ENCODE peak calls at places on chromosomes 1 and 21, in ten cellular contexts. T, Y, Z, X, S, V, F, L, E and R are unnamed samples.

GRCh38 chr1:183287191-183287675 is 101.2 kb downstream of the LAMC2 start:
- DNase-seq in E (no peak), Z (no peak), F (no peak), X (no peak), V (no peak), L (no peak), S (no peak), Y (no peak), T (no peak), R (no peak)

GRCh38 chr1:25645641-25646400 is 29.2 kb downstream of the MAN1C1 start:
- DNase-seq in T (no peak), V (peak; percentile 39), F (no peak), E (peak; percentile 34), Z (no peak), S (no peak), X (no peak), Y (no peak), L (no peak), R (no peak)

GRCh38 chr21:43306911-43307676 is 119.8 kb downstream of the SIK1 start:
- DNase-seq in F (peak; percentile 56), E (no peak), L (peak; percentile 46), T (peak; percentile 76), V (no peak), Z (no peak), S (no peak), X (peak; percentile 61), Y (peak; percentile 76), R (peak; percentile 49)

GRCh38 chr1:240803151-240803550 is 191.2 kb upstream of the GREM2 start:
- DNase-seq in F (peak; percentile 44), Z (no peak), V (no peak), L (no peak), S (no peak), E (no peak), X (no peak), T (no peak), Y (no peak), R (no peak)

GRCh38 chr1:220885971-220886370 is 6.7 kb downstream of the HLX start:
- DNase-seq in V (peak; percentile 81), F (no peak), Z (no peak), S (no peak), E (no peak), X (no peak), Y (no peak), L (no peak), T (no peak), R (no peak)

GRCh38 chr1:244780311-244780710 is 55.1 kb upstream of the COX20 start:
- DNase-seq in L (no peak), V (no peak), Y (no peak), E (no peak), Z (no peak), S (no peak), T (no peak), X (no peak), F (no peak), R (no peak)

GRCh38 chr1:84174051-84174556 is 30.0 kb downstream of the PRKACB start:
- DNase-seq in V (no peak), Y (no peak), X (no peak), S (no peak), E (no peak), F (peak; percentile 83), Z (no peak), L (no peak), T (no peak), R (no peak)

GRCh38 chr1:202592141-202592540 is 118.1 kb downstream of the SYT2 start:
- DNase-seq in T (no peak), F (no peak), L (no peak), V (no peak), Y (no peak), E (no peak), X (no peak), S (no peak), Z (no peak), R (no peak)

GRCh38 chr1:218281285-218281684 is 3.8 kb upstream of the RRP15 start:
- DNase-seq in T (no peak), E (no peak), L (no peak), F (peak; percentile 20), Y (no peak), V (no peak), Z (no peak), S (no peak), X (no peak), R (no peak)
- H3K4me1 ChIP-seq in T (peaks cover 11% of the 10 kb centered on the region), E (no peaks in the 10 kb centered on the region), L (peaks cover 2% of the 10 kb centered on the region), F (peaks cover 5% of the 10 kb centered on the region), Y (peaks cover 6% of the 10 kb centered on the region), V (peaks cover 6% of the 10 kb centered on the region), Z (peaks cover 11% of the 10 kb centered on the region), S (peaks cover 7% of the 10 kb centered on the region), X (peaks cover 9% of the 10 kb centered on the region), R (peaks cover 3% of the 10 kb centered on the region)

DNA sequence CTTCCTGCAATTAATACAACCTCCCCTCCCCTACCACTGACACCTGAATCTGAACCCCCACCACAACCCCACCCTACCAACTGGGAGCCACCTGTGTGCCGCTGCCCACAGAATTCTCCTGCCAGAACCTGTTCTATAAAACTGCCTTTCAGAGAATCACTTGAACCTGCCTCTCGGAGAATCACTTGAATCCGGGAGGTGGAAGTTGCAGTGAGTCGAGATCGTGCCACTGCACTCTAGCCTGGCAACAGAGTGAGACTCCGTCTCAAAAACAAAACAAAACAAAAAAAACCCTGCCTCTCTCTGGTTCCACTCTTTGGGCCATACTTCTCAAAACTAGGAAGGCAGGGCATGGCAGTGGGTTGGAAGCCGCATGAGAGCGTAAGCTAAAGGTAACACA is 5.7 kb downstream of the URB1 start:
- DNase-seq in T (no peak), F (no peak), Y (no peak), V (no peak), S (no peak), L (no peak), E (no peak), Z (no peak), X (no peak), R (no peak)
- H3K27ac ChIP-seq in T (no peak overlapping the region), F (peak overlapping the region; percentile 29), Y (no peak overlapping the region), V (no peak overlapping the region), S (no peak overlapping the region), L (no peak overlapping the region), E (no peak overlapping the region), Z (no peak overlapping the region), X (no peak overlapping the region), R (no peak overlapping the region)

GRCh38 chr1:1797731-1798341 is 19.6 kb upstream of the NADK start:
- DNase-seq in L (no peak), E (no peak), T (no peak), Y (peak; percentile 43), S (no peak), X (no peak), F (no peak), Z (no peak), V (no peak), R (no peak)

GRCh38 chr1:1796466-1796865 is 18.2 kb upstream of the NADK start:
- DNase-seq in Z (no peak), T (no peak), F (no peak), V (no peak), E (no peak), S (no peak), X (no peak), Y (no peak), L (no peak), R (no peak)

GRCh38 chr1:1788646-1789431 is 10.6 kb upstream of the NADK start:
- DNase-seq in E (peak; percentile 64), V (no peak), L (peak; percentile 48), Y (peak; percentile 62), Z (no peak), F (peak; percentile 53), X (no peak), T (peak; percentile 48), S (no peak), R (no peak)

GRCh38 chr1:1794999-1795398 is 16.7 kb upstream of the NADK start:
- DNase-seq in Z (no peak), S (no peak), E (no peak), V (no peak), X (no peak), Y (no peak), F (no peak), L (no peak), T (no peak), R (no peak)

DNA sequence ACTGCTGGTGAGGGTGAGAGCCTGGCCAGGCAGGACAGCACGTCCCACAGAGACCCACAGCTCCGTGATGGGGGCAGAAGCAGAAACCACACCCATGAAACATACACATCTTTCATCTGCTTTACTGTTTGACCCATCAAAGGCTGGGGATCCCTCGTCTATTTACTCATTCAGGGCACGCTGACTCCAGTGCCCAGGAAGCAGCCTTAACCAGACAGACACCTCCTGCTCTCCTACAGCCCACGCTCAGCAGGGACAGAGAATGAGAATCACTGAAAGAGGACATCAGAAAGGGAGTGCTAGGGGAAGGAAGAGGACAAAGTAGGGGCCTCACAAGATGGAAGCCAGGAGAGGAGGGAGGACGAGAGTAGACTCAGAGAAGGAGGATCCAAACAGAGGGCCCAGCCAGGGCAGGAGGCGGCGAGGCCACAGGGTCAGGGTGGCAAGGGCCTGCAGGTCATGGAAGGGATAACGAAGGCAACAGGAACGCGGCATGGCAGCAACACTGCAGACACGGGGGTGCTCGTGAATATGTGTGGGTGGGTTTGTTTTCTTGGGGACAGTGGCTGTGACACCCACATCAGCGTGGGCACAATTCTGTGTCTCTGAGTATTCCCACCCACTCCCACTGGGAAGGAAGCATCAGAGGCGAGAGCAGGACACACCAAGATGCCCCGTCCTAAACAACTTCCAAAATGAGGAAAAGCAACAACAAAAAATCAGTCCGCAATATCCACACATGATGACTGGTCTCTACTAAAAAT is 15.4 kb upstream of the NADK start:
- DNase-seq in F (no peak), Y (no peak), L (no peak), E (no peak), V (no peak), X (no peak), Z (no peak), T (no peak), S (no peak), R (no peak)
- TF ChIP-seq EP300 in F (no peak), Y (no peak), L (no peak), E (no peak), V (no peak), X (no peak), Z (no peak), T (no peak), S (no peak), R (no peak)

GRCh38 chr21:42044871-42045495 is 26.1 kb upstream of the UMODL1 start:
- DNase-seq in E (no peak), T (no peak), F (no peak), X (peak; percentile 59), V (no peak), L (no peak), Y (no peak), S (no peak), Z (no peak), R (no peak)

GRCh38 chr21:42042651-42043050 is 28.5 kb upstream of the UMODL1 start:
- DNase-seq in Z (no peak), T (no peak), L (no peak), E (no peak), V (no peak), S (no peak), Y (no peak), F (no peak), X (no peak), R (no peak)

GRCh38 chr21:42041711-42042110 is 29.4 kb upstream of the UMODL1 start:
- DNase-seq in X (no peak), Z (no peak), F (no peak), T (no peak), S (no peak), L (no peak), Y (no peak), E (no peak), V (no peak), R (no peak)

GRCh38 chr21:42043201-42043895 is 27.8 kb upstream of the UMODL1 start:
- DNase-seq in F (no peak), Y (no peak), L (no peak), S (no peak), Z (no peak), V (no peak), E (no peak), T (no peak), X (no peak), R (no peak)

GRCh38 chr21:42043961-42044360 is 27.2 kb upstream of the UMODL1 start:
- DNase-seq in Z (no peak), Y (no peak), S (no peak), F (no peak), V (no peak), X (no peak), E (no peak), L (no peak), T (no peak), R (no peak)
- H3K4me1 ChIP-seq in Z (peaks cover 23% of the 10 kb centered on the region), Y (peaks cover 6% of the 10 kb centered on the region), S (peaks cover 6% of the 10 kb centered on the region), F (peaks cover 5% of the 10 kb centered on the region), V (peaks cover 7% of the 10 kb centered on the region), X (peaks cover 7% of the 10 kb centered on the region), E (no peaks in the 10 kb centered on the region), L (no peaks in the 10 kb centered on the region), T (peaks cover 17% of the 10 kb centered on the region), R (peaks cover 12% of the 10 kb centered on the region)